ENCODE peak calls at places on chromosomes 4 and X, in six cellular contexts. P, K, A, F, U and Y are unnamed samples. For H3K27me3, the result is how much of the 10 kb centered on the place peaks cover.

GRCh38 chrX:17559728-17560379 is 177.4 kb upstream of the SCML1 start:
- DNase-seq in K (no peak), U (no peak), F (peak), A (peak), P (peak), Y (peak)

GRCh38 chr4:138666366-138666765 is 349.2 kb upstream of the NOCT start:
- DNase-seq in A (no peak), K (no peak), F (no peak), U (no peak), P (no peak), Y (no peak)

GRCh38 chrX:24982306-24982965 is 33.3 kb downstream of the ARX start:
- DNase-seq in P (no peak), K (no peak), F (no peak), U (no peak), A (no peak), Y (no peak)

GRCh38 chrX:69080912-69081465 is 84.3 kb downstream of the PJA1 start:
- DNase-seq in F (no peak), U (no peak), P (no peak), K (no peak), A (no peak), Y (no peak)

GRCh38 chr4:176400816-176401461 is 81.2 kb downstream of the SPCS3 start:
- DNase-seq in K (no peak), A (peak), U (no peak), F (no peak), P (no peak), Y (peak)

GRCh38 chrX:115689931-115690330 is 129.0 kb downstream of the PLS3 start:
- DNase-seq in P (no peak), K (no peak), F (no peak), U (no peak), A (peak), Y (no peak)

GRCh38 chr4:155921597-155921996 is 18.1 kb downstream of the TDO2 start:
- DNase-seq in U (no peak), A (no peak), F (no peak), K (no peak), P (no peak), Y (no peak)

GRCh38 chr4:128268970-128269369 is 18.6 kb downstream of the PGRMC2 start:
- DNase-seq in F (no peak), K (no peak), P (no peak), A (no peak), U (no peak), Y (no peak)

GRCh38 chr4:36753048-36753447 is 471.6 kb downstream of the DTHD1 start:
- DNase-seq in A (no peak), U (no peak), F (no peak), K (no peak), P (no peak), Y (no peak)

GRCh38 chrX:129632443-129632842 is 22.3 kb downstream of the APLN start:
- DNase-seq in K (no peak), P (no peak), A (no peak), F (no peak), U (no peak), Y (peak)

GRCh38 chrX:3037218-3037617 is 4.1 kb upstream of the ARSF start:
- DNase-seq in F (no peak), P (no peak), U (no peak), K (no peak), A (no peak), Y (no peak)

GRCh38 chrX:69066966-69067525 is 98.2 kb downstream of the PJA1 start:
- DNase-seq in F (peak), P (no peak), U (no peak), K (no peak), A (no peak), Y (no peak)

GRCh38 chr4:153045111-153045982 is 109.2 kb downstream of the FHDC1 start:
- DNase-seq in A (no peak), F (no peak), K (peak), U (no peak), P (no peak), Y (peak)

GRCh38 chr4:163587867-163588266 is 93.4 kb downstream of the TMA16 start:
- DNase-seq in U (no peak), A (peak), K (no peak), F (no peak), P (no peak), Y (no peak)

GRCh38 chrX:78388663-78389062 is 61.3 kb upstream of the CYSLTR1 start:
- DNase-seq in A (no peak), K (no peak), U (no peak), P (no peak), F (no peak), Y (no peak)

GRCh38 chr4:40934671-40935070 is 184.9 kb downstream of the NSUN7 start:
- DNase-seq in K (no peak), F (no peak), U (no peak), P (no peak), A (no peak), Y (no peak)

GRCh38 chr4:113057891-113058290 is 8.4 kb downstream of the ANK2 start:
- DNase-seq in A (peak), K (no peak), U (no peak), P (peak), F (no peak), Y (peak)

GRCh38 chr4:182216005-182216404 is 27.2 kb upstream of the TENM3 start:
- DNase-seq in U (no peak), P (no peak), F (no peak), K (peak), A (no peak), Y (no peak)

GRCh38 chr4:81314196-81314896 is 99.3 kb upstream of the PRKG2 start:
- DNase-seq in K (no peak), F (no peak), P (peak), U (peak), A (peak), Y (peak)

GRCh38 chr4:141102367-141102766 is 30.9 kb downstream of the RNF150 start:
- DNase-seq in U (no peak), F (no peak), K (no peak), P (peak), A (peak), Y (peak)

GRCh38 chr4:117768610-117769009 is 265.7 kb upstream of the NDST3 start:
- DNase-seq in P (no peak), U (no peak), K (no peak), A (no peak), F (no peak), Y (no peak)

GRCh38 chr4:185017964-185018772 is at the start of gene HELT:
- DNase-seq in U (no peak), K (no peak), F (no peak), P (no peak), A (no peak), Y (no peak)

GRCh38 chr4:185015108-185015507 is 3.2 kb upstream of the HELT start:
- DNase-seq in A (no peak), U (no peak), P (no peak), F (no peak), K (no peak), Y (no peak)

GRCh38 chr4:185016946-185017797 is 1.1 kb upstream of the HELT start:
- DNase-seq in U (no peak), K (no peak), A (no peak), F (no peak), P (no peak), Y (no peak)

GRCh38 chr4:185013715-185014114 is 4.6 kb upstream of the HELT start:
- DNase-seq in P (no peak), F (no peak), K (no peak), A (no peak), U (no peak), Y (no peak)

GRCh38 chr4:185016101-185016940 is 2.0 kb upstream of the HELT start:
- DNase-seq in K (no peak), P (no peak), F (no peak), A (no peak), U (no peak), Y (no peak)
- H3K4me3 ChIP-seq in K (no peak), P (no peak), F (no peak), A (no peak), U (no peak), Y (no peak)

GRCh38 chr4:54110019-54110416 is 10.1 kb downstream of the GSX2 start:
- DNase-seq in F (no peak), A (no peak), P (no peak), U (no peak), K (no peak), Y (no peak)

GRCh38 chr4:54107951-54108740 is 8.2 kb downstream of the GSX2 start:
- DNase-seq in F (no peak), A (no peak), K (no peak), U (no peak), P (no peak), Y (no peak)

GRCh38 chr4:54104907-54105306 is 4.9 kb downstream of the GSX2 start:
- DNase-seq in P (no peak), A (no peak), K (no peak), U (no peak), F (no peak), Y (no peak)

DNA sequence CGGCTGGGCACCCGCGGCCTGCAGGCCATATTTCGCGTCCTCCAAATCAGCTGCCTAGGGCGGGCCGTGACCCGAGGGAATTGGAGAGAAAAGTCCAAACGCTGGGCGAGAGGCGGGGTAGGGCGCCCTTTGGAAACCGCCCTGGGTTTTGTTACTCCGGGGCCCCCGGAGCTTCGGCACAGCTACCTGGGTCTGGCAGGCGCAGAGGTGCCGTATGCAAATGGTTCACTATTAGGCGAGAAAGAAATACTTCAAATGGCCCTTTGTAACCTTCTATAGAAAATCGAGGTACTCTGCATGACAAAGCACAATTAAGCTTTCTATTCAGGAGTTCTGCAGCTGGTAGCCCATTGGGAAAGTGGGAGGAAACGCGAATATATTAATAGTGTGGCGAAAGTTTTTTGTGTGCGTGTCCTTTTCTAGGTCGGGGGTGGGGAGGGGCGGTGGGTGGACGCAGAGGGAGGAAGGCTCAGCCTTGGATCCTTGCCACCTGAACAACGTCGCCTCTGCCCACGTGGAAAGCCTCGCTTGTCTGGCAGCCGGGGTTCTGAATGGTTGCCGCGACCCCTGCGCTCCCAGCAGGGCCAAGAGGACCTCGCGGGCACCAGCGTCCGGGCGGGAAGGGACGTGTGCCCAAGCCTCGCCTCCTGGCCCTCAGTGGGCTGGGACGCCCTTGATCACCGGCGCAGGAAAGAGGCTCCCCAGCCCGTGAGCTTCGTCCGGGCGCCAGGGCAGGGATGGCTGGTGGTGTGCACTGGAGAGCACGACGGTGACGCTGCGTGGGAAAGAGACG is 9.5 kb downstream of the GSX2 start:
- DNase-seq in P (no peak), A (no peak), U (no peak), K (no peak), F (no peak), Y (no peak)
- H3K27me3 ChIP-seq in P (under half), A (half or more), U (half or more), K (under half), F (under half), Y (under half)

GRCh38 chrX:99795495-99795894 is 614.6 kb downstream of the PCDH19 start:
- DNase-seq in F (no peak), P (no peak), U (no peak), K (no peak), A (no peak), Y (peak)
- TF ChIP-seq CTCF in F (no peak), P (no peak), U (no peak), K (no peak), A (no peak), Y (no peak)

GRCh38 chrX:13732246-13733067 is 2.0 kb downstream of the TRAPPC2 start:
- DNase-seq in U (no peak), P (no peak), F (no peak), A (no peak), K (no peak), Y (no peak)
- H3K4me3 ChIP-seq in U (no peak), P (no peak), F (no peak), A (no peak), K (peak), Y (no peak)

GRCh38 chrX:124230573-124231300 is 101.7 kb upstream of the TEX13D start:
- DNase-seq in K (no peak), P (no peak), U (no peak), F (no peak), A (no peak), Y (no peak)

GRCh38 chrX:124223524-124223923 is 108.9 kb upstream of the TEX13D start:
- DNase-seq in F (no peak), A (no peak), P (no peak), K (no peak), U (no peak), Y (no peak)

GRCh38 chrX:124228849-124229248 is 103.6 kb upstream of the TEX13D start:
- DNase-seq in P (no peak), A (no peak), U (no peak), K (no peak), F (no peak), Y (no peak)

GRCh38 chrX:124229374-124229773 is 103.1 kb upstream of the TEX13D start:
- DNase-seq in K (no peak), A (no peak), F (no peak), U (no peak), P (no peak), Y (no peak)

GRCh38 chrX:124226129-124226528 is 106.3 kb upstream of the TEX13D start:
- DNase-seq in U (no peak), P (no peak), F (no peak), K (no peak), A (no peak), Y (peak)
- H3K27me3 ChIP-seq in U (under half), P (under half), F (under half), K (under half), A (under half), Y (under half)

GRCh38 chr4:166902941-166903340 is 331.4 kb downstream of the SPOCK3 start:
- DNase-seq in P (no peak), K (no peak), F (no peak), A (no peak), U (no peak), Y (no peak)

GRCh38 chr4:166903408-166903807 is 330.9 kb downstream of the SPOCK3 start:
- DNase-seq in K (no peak), F (no peak), U (no peak), A (no peak), P (no peak), Y (no peak)
- TF ChIP-seq CTCF in K (no peak), F (no peak), U (no peak), A (no peak), P (no peak), Y (no peak)

GRCh38 chr4:77815651-77816050 is 3.5 kb downstream of the CNOT6L start:
- DNase-seq in K (no peak), P (no peak), U (no peak), F (no peak), A (no peak), Y (no peak)
- H3K4me3 ChIP-seq in K (no peak), P (no peak), U (no peak), F (no peak), A (no peak), Y (no peak)